ENCODE peak calls at places on chromosomes 12 and 14, in nine cellular contexts. A, R, X, M, U, H, E, Z and C are unnamed samples.

GRCh38 chr12:41364211-41364610 is 176.1 kb downstream of the PDZRN4 start:
- DNase-seq in A (no peak), R (no peak), X (no peak), M (no peak), U (no peak), H (no peak), E (no peak), Z (no peak), C (no peak)

GRCh38 chr14:68399971-68400370 is 392.9 kb downstream of the ZFP36L1 start:
- DNase-seq in A (no peak), R (no peak), X (no peak), M (no peak), U (no peak), H (no peak), E (no peak), Z (no peak), C (no peak)

GRCh38 chr14:96793547-96793946 is 3.6 kb upstream of the VRK1 start:
- DNase-seq in A (peak), R (no peak), X (no peak), M (peak), U (no peak), H (no peak), E (no peak), Z (no peak), C (no peak)

GRCh38 chr14:61438036-61438435 is 116.7 kb downstream of the PRKCH start:
- DNase-seq in A (no peak), R (no peak), X (no peak), M (no peak), U (no peak), H (no peak), E (no peak), Z (no peak), C (no peak)

GRCh38 chr12:109998241-109998903 is 858 bp upstream of the ANKRD13A start:
- DNase-seq in A (no peak), R (peak), X (no peak), M (no peak), U (no peak), H (peak), E (no peak), Z (no peak), C (no peak)

GRCh38 chr14:71021347-71022014 is 114.2 kb downstream of the PCNX1 start:
- DNase-seq in A (peak), R (no peak), X (peak), M (peak), U (peak), H (no peak), E (no peak), Z (no peak), C (no peak)

GRCh38 chr12:114916531-114916930 is 232.6 kb upstream of the TBX3 start:
- DNase-seq in A (peak), R (no peak), X (no peak), M (peak), U (no peak), H (peak), E (no peak), Z (no peak), C (no peak)

GRCh38 chr14:24430682-24431568 is 1.2 kb downstream of the KHNYN start:
- DNase-seq in A (no peak), R (no peak), X (peak), M (peak), U (no peak), H (peak), E (peak), Z (no peak), C (peak)

GRCh38 chr12:28127455-28127854 is 62.8 kb upstream of the CCDC91 start:
- DNase-seq in A (no peak), R (no peak), X (no peak), M (no peak), U (no peak), H (no peak), E (no peak), Z (no peak), C (no peak)

GRCh38 chr12:31477669-31478068 is 113.3 kb downstream of the DENND5B start:
- DNase-seq in A (no peak), R (peak), X (no peak), M (no peak), U (no peak), H (peak), E (no peak), Z (no peak), C (no peak)

GRCh38 chr12:29591140-29592020 is 93.9 kb upstream of the OVCH1 start:
- DNase-seq in A (peak), R (peak), X (no peak), M (peak), U (no peak), H (peak), E (no peak), Z (no peak), C (no peak)

GRCh38 chr14:67704484-67705089 is 2.9 kb downstream of the RDH12 start:
- DNase-seq in A (peak), R (peak), X (peak), M (peak), U (peak), H (peak), E (no peak), Z (no peak), C (peak)